ENCODE peak calls at places on chromosomes 3 and 15, in five cellular contexts. R, H, O, N and V are unnamed samples. For H3K79me2, the result is how much of the 10 kb centered on the place peaks cover.

GRCh38 chr3:15267502-15267901 is 61.5 kb downstream of the CAPN7 start:
- DNase-seq in N (no peak), R (no peak), H (no peak), O (no peak), V (no peak)

GRCh38 chr3:5791558-5791957 is 604.1 kb downstream of the EDEM1 start:
- DNase-seq in R (peak), H (no peak), N (peak), O (no peak), V (no peak)

GRCh38 chr3:113867506-113867905 is 28.9 kb downstream of the GRAMD1C start:
- DNase-seq in R (no peak), H (no peak), O (peak), N (peak), V (no peak)

GRCh38 chr3:100068758-100069345 is 45.4 kb downstream of the FILIP1L start:
- DNase-seq in R (peak), O (peak), H (peak), N (peak), V (peak)

GRCh38 chr3:24145981-24146822 is 201.1 kb downstream of the NR1D2 start:
- DNase-seq in O (peak), H (no peak), R (peak), N (peak), V (peak)

GRCh38 chr15:94225616-94226015 is 5.7 kb upstream of the MCTP2 start:
- DNase-seq in N (peak), O (peak), H (no peak), R (no peak), V (no peak)

GRCh38 chr15:34239151-34239761 is 14.4 kb downstream of the EMC4 start:
- DNase-seq in H (no peak), N (peak), O (peak), R (peak), V (peak)

GRCh38 chr3:11820540-11821041 is 26.1 kb downstream of the TAMM41 start:
- DNase-seq in O (peak), H (no peak), N (peak), R (peak), V (no peak)

GRCh38 chr3:128726691-128727031 is 678 bp downstream of the RAB7A start:
- DNase-seq in O (peak), N (peak), R (peak), H (no peak), V (peak)

GRCh38 chr3:189947948-189948723 is 172.6 kb downstream of the P3H2 start:
- DNase-seq in H (no peak), N (no peak), O (peak), R (peak), V (peak)

GRCh38 chr3:185056908-185057307 is 96.0 kb downstream of the C3orf70 start:
- DNase-seq in N (no peak), H (no peak), R (no peak), O (no peak), V (no peak)

GRCh38 chr15:85691350-85692240 is 103.1 kb downstream of the KLHL25 start:
- DNase-seq in O (no peak), H (no peak), N (no peak), R (no peak), V (no peak)

GRCh38 chr3:129624347-129625070 is 18.0 kb upstream of the PLXND1 start:
- DNase-seq in O (peak), N (no peak), R (no peak), H (no peak), V (no peak)

GRCh38 chr15:80242132-80242769 is 9.8 kb downstream of the CTXND1 start:
- DNase-seq in O (peak), R (peak), N (no peak), H (peak), V (no peak)

GRCh38 chr3:62139957-62140356 is 233.4 kb downstream of the FEZF2 start:
- DNase-seq in O (peak), R (no peak), N (peak), H (no peak), V (no peak)

GRCh38 chr15:41990691-41991090 is 18.3 kb upstream of the EHD4 start:
- DNase-seq in H (no peak), N (no peak), R (no peak), O (no peak), V (no peak)

GRCh38 chr15:40162552-40162951 is 1.7 kb downstream of the BUB1B start:
- DNase-seq in R (no peak), O (no peak), N (no peak), H (no peak), V (no peak)
- H3K79me2 ChIP-seq in R (under half), O (half or more), N (half or more), H (half or more), V (under half)

DNA sequence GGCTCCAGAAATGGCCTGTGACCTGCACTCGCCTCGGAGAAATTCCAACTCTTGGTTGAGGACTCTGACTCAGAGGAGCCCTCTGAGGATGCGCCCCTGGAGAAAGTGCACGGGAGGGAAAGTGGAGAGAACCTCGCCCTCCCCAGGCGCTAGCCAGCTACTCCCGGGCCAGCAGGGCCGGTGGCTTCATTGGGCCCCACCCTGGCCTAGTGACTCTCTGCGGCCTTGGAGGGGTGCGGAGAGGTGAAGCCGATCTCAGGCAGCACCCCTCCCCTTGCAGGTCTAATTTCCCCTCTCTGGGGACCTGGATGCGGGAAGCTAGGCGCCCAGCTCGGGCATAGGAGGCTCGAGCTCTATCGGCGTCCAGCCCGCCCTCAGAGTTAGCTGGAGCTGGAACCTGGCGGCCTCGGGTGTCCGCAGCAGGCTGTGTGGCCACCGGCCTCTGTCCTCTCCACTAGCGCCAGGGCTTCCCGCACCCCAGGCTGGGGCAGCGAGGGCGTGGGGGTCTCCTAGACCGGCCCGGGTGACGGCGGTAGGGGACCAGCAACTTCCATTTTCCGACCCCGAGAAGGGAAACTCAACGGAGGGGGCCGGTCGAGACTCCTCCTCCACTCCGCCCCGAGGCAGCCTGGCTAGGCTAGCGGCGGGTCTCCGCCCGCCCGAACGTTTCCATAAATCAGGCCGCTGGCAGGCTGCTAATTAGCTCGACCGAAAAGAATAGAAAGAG is 29.4 kb downstream of the NR2F2 start:
- DNase-seq in N (no peak), R (peak), H (no peak), O (peak), V (no peak)
- H3K27ac ChIP-seq in N (peak), R (no peak), H (no peak), O (no peak), V (no peak)

GRCh38 chr3:98735761-98736269 is 27.3 kb upstream of the ST3GAL6 start:
- DNase-seq in N (peak), R (no peak), H (no peak), O (no peak), V (no peak)

GRCh38 chr3:98735296-98735695 is 27.8 kb upstream of the ST3GAL6 start:
- DNase-seq in R (no peak), O (no peak), N (no peak), H (no peak), V (no peak)

GRCh38 chr3:98734311-98734710 is 28.8 kb upstream of the ST3GAL6 start:
- DNase-seq in O (no peak), R (no peak), H (no peak), N (no peak), V (no peak)

GRCh38 chr3:98734737-98735136 is 28.4 kb upstream of the ST3GAL6 start:
- DNase-seq in O (no peak), H (no peak), N (peak), R (no peak), V (no peak)

DNA sequence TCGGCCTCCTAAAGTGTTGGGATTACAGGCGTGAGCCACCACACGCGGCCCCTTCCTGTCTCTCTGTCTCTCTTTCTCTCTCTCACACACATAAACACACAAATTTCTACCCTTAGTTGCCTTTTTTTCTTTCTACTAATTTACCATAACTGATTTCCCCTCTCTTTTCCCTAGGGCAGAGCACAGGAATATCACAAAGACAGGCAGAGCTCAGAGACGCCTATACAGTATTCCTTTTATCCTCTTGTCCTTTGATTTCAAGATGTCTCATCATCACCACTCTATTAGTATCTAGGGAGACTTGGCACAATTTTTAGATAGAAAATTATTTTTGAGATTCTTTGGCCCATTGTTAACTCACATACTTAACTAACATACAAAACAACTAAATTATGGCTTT is 25.8 kb upstream of the ST3GAL6 start:
- DNase-seq in N (no peak), R (no peak), H (no peak), O (no peak), V (no peak)
- H3K79me2 ChIP-seq in N (under half), R (under half), H (under half), O (under half), V (under half)

DNA sequence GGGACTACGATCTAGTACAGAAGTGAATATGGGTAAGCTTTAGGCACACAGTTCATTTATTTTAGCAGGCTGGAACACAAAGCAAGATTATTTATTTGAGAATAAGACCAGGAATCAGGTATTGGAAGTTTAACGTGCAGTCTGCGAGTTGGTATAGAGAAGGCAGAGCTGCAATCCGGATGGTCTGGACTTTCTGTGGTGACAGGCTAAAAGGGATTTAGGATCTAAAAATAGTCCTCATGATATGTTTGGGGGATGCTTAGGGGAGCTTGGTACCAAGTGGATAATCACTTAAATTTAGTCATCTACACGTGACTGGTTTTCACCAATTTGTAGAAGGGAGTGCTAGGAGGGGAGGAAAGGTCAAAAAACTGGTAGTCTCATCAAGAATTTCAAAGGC is 119.4 kb downstream of the DLG1 start:
- DNase-seq in R (no peak), O (no peak), H (no peak), N (no peak), V (no peak)
- H3K27ac ChIP-seq in R (no peak), O (no peak), H (no peak), N (no peak), V (no peak)

GRCh38 chr3:37867144-37867543 is 5.5 kb downstream of the CTDSPL start:
- DNase-seq in R (no peak), O (no peak), N (no peak), H (no peak), V (no peak)
- H3K79me2 ChIP-seq in R (under half), O (half or more), N (half or more), H (under half), V (half or more)

GRCh38 chr15:64701051-64701450 is 74.3 kb downstream of the RBPMS2 start:
- DNase-seq in N (no peak), R (no peak), O (no peak), H (no peak), V (no peak)
- H3K27ac ChIP-seq in N (no peak), R (peak), O (no peak), H (no peak), V (no peak)

GRCh38 chr15:39834256-39834655 is 51.6 kb upstream of the FSIP1 start:
- DNase-seq in N (peak), R (no peak), O (peak), H (no peak), V (no peak)

GRCh38 chr15:39835550-39835949 is 52.9 kb upstream of the FSIP1 start:
- DNase-seq in N (no peak), R (peak), H (no peak), O (no peak), V (no peak)

GRCh38 chr15:39837454-39837853 is 54.8 kb upstream of the FSIP1 start:
- DNase-seq in H (no peak), R (no peak), N (no peak), O (no peak), V (no peak)

GRCh38 chr15:39830166-39830565 is 47.5 kb upstream of the FSIP1 start:
- DNase-seq in R (no peak), N (no peak), H (no peak), O (no peak), V (no peak)

DNA sequence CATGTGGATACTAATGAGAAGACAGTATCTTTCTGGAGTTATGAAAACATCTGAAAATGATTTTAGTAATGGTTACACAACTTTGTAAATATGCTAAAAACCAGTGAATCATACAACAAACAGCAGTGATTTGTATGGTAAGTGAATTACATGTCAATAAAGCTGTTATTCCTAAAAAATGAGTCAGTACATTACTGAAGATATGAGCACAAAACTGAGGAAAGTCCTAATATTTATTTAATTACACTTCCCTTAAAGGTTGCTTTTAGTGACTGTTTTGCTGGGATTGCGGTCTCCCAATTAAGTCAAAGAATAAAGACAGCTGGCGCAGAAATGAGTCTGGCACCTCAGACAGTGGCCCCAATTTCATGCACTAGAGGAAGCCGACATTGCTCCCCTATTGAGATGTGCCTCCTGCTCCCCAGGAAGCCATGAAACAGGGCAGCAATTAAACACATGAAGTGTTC is 50.9 kb upstream of the FSIP1 start:
- DNase-seq in R (no peak), H (no peak), N (peak), O (peak), V (no peak)
- H3K79me2 ChIP-seq in R (under half), H (under half), N (half or more), O (half or more), V (under half)

GRCh38 chr15:68553594-68553993 is 25.2 kb upstream of the CORO2B start:
- DNase-seq in N (no peak), O (no peak), H (no peak), R (no peak), V (no peak)

GRCh38 chr15:68556139-68556990 is 22.4 kb upstream of the CORO2B start:
- DNase-seq in R (no peak), H (no peak), O (no peak), N (no peak), V (no peak)

GRCh38 chr15:68553994-68554715 is 24.6 kb upstream of the CORO2B start:
- DNase-seq in R (peak), H (peak), N (no peak), O (peak), V (peak)

GRCh38 chr15:68554716-68555347 is 24.0 kb upstream of the CORO2B start:
- DNase-seq in N (no peak), O (no peak), H (no peak), R (no peak), V (no peak)

DNA sequence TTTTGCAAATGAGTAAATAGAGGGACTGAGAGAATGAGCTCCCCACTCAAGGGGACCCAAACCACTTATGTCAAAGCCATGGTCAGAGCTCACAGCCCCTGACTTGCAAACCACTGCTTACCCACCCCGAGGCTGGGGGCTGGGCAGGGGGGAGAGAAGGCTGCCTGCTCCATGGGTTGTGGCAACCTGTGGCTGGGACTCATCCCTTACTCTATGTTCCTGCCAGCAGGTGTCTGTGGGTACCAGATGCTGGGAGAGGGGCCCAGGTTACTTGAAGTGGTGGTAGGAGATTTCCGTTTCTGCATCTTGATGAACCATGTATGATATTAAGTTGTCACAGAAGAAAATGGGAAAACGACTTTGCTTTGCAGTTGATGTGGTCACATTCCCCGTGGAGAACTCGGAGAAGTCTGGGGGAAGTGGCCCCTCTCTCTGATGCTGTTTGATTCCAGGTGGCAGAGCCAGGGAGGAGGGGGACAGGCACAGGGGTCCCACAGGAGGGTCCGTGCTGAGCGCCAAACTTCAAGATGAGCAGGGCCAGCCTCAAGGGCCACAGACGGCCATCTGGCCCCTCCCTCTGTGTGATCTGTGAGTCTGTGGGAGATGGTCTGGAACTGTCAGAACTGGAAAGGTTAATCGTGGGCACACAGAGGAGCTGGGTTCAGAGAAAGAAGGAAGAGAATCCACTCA is 23.3 kb upstream of the CORO2B start:
- DNase-seq in O (no peak), R (no peak), N (no peak), H (no peak), V (no peak)
- H3K27ac ChIP-seq in O (no peak), R (no peak), N (no peak), H (no peak), V (no peak)